ENCODE peak calls at places on chromosomes 7 and 10, in five cellular contexts. J is amygdala; M is spleen; I is brain microvascular endothelial cell; Q is stimulated activated CD8-positive, alpha-beta memory T cell treated with anti-CD3 and anti-CD28 coated beads, Interleukin-2, amount 100 ng/mL, for 1 hour. H is an unnamed sample.

GRCh38 chr10:124865676-124866075 is 64.1 kb downstream of the ABRAXAS2 start:
- DNase-seq in J (no peak), M (no peak), I (no peak), Q (no peak), H (no peak)

GRCh38 chr7:132685301-132685700 is 109.0 kb upstream of the PLXNA4 start:
- DNase-seq in J (no peak), M (no peak), I (no peak), Q (no peak), H (no peak)

GRCh38 chr7:81053623-81054022 is 134.8 kb upstream of the SEMA3C start:
- DNase-seq in J (no peak), M (no peak), I (peak; percentile 7), Q (no peak), H (no peak)

GRCh38 chr10:100739516-100740368 is 5.6 kb upstream of the PAX2 start:
- DNase-seq in J (no peak), M (peak; percentile 61), I (no peak), Q (no peak), H (peak; percentile 87)

GRCh38 chr10:30447125-30447799 is 13.3 kb downstream of the MAP3K8 start:
- DNase-seq in J (no peak), M (no peak), I (no peak), Q (no peak), H (no peak)

GRCh38 chr10:59895629-59896116 is 10.7 kb downstream of the CCDC6 start:
- DNase-seq in J (no peak), M (no peak), I (no peak), Q (no peak), H (no peak)

GRCh38 chr10:73920084-73920483 is 9.2 kb downstream of the PLAU start:
- DNase-seq in J (no peak), M (no peak), I (no peak), Q (no peak), H (peak; percentile 75)

GRCh38 chr10:17101257-17101909 is 28.2 kb downstream of the CUBN start:
- DNase-seq in J (no peak), M (no peak), I (no peak), Q (no peak), H (no peak)

GRCh38 chr7:119842337-119842736 is 430.6 kb upstream of the KCND2 start:
- DNase-seq in J (no peak), M (no peak), I (no peak), Q (no peak), H (no peak)

GRCh38 chr10:51700228-51700835 is 937 bp upstream of the CSTF2T start:
- DNase-seq in J (no peak), M (no peak), I (peak; percentile 68), Q (no peak), H (no peak)

GRCh38 chr7:96122746-96123145 is 199.2 kb downstream of the SLC25A13 start:
- DNase-seq in J (no peak), M (no peak), I (no peak), Q (no peak), H (no peak)

GRCh38 chr10:17227367-17228080 is 517 bp upstream of the VIM start:
- DNase-seq in J (no peak), M (no peak), I (no peak), Q (no peak), H (no peak)

GRCh38 chr10:6669269-6669859 is 89.3 kb upstream of the PRKCQ start:
- DNase-seq in J (no peak), M (no peak), I (peak; percentile 48), Q (no peak), H (no peak)

GRCh38 chr10:121240011-121240410 is 358.2 kb downstream of the FGFR2 start:
- DNase-seq in J (no peak), M (no peak), I (no peak), Q (no peak), H (no peak)

GRCh38 chr7:50502001-50502684 is 52.0 kb upstream of the FIGNL1 start:
- DNase-seq in J (no peak), M (peak; percentile 53), I (peak; percentile 89), Q (no peak), H (peak; percentile 91)

GRCh38 chr7:21550821-21551531 is 8.1 kb downstream of the DNAH11 start:
- DNase-seq in J (no peak), M (no peak), I (no peak), Q (no peak), H (no peak)

H was measured in kidney.